ENCODE peak calls at places on chromosomes 12 and 14, in seven cellular contexts. U is stomach, L is right lobe of liver, T is mammary epithelial cell, X is adrenal gland, S is heart right ventricle, H is lower lobe of right lung. P is an unnamed sample.

GRCh38 chr12:18932715-18933114 is 194.8 kb downstream of the CAPZA3 start:
- DNase-seq in U (no peak), L (no peak), T (no peak), X (no peak), S (no peak), H (no peak), P (no peak)

GRCh38 chr12:132083731-132084641 is 60.1 kb downstream of the DDX51 start:
- DNase-seq in U (peak; percentile 93), L (peak; percentile 91), T (peak; percentile 86), X (peak; percentile 90), S (peak; percentile 87), H (peak; percentile 94), P (peak; percentile 94)

GRCh38 chr12:64694130-64695078 is 64.8 kb downstream of the GNS start:
- DNase-seq in U (no peak), L (no peak), T (no peak), X (no peak), S (no peak), H (no peak), P (no peak)

GRCh38 chr12:65152012-65152411 is 17.4 kb upstream of the LEMD3 start:
- DNase-seq in U (no peak), L (no peak), T (peak; percentile 69), X (no peak), S (no peak), H (no peak), P (no peak)

GRCh38 chr14:51507556-51508511 is 143.9 kb upstream of the FRMD6 start:
- DNase-seq in U (no peak), L (no peak), T (peak; percentile 61), X (peak; percentile 94), S (peak; percentile 60), H (no peak), P (peak; percentile 63)

GRCh38 chr14:80447396-80447795 is 236.1 kb upstream of the DIO2 start:
- DNase-seq in U (no peak), L (no peak), T (peak; percentile 40), X (no peak), S (no peak), H (no peak), P (no peak)

GRCh38 chr12:122395319-122395718 is 27.1 kb downstream of the CLIP1 start:
- DNase-seq in U (no peak), L (no peak), T (peak; percentile 73), X (no peak), S (no peak), H (no peak), P (no peak)

GRCh38 chr12:7102582-7102981 is 6.4 kb downstream of the C1RL start:
- DNase-seq in U (no peak), L (no peak), T (no peak), X (no peak), S (no peak), H (no peak), P (no peak)

GRCh38 chr12:77388611-77389265 is 323.4 kb upstream of the E2F7 start:
- DNase-seq in U (no peak), L (no peak), T (no peak), X (no peak), S (no peak), H (no peak), P (no peak)

GRCh38 chr14:50944647-50945413 is 547 bp upstream of the PYGL start:
- DNase-seq in U (peak; percentile 50), L (peak; percentile 68), T (peak; percentile 80), X (peak; percentile 56), S (peak; percentile 17), H (peak; percentile 72), P (peak; percentile 77)

GRCh38 chr12:66301944-66302826 is at the start of gene HELB:
- DNase-seq in U (peak; percentile 100), L (peak; percentile 100), T (peak; percentile 98), X (peak; percentile 97), S (peak; percentile 98), H (peak; percentile 99), P (peak; percentile 99)

GRCh38 chr14:60665178-60665555 is 15.9 kb upstream of the SIX1 start:
- DNase-seq in U (no peak), L (no peak), T (no peak), X (no peak), S (no peak), H (no peak), P (no peak)

GRCh38 chr12:89663577-89664357 is 44.9 kb downstream of the ATP2B1 start:
- DNase-seq in U (no peak), L (no peak), T (peak; percentile 44), X (no peak), S (no peak), H (no peak), P (no peak)

GRCh38 chr12:62955678-62956077 is 20.7 kb upstream of the PPM1H start:
- DNase-seq in U (no peak), L (no peak), T (no peak), X (no peak), S (no peak), H (no peak), P (no peak)

GRCh38 chr12:29614926-29615325 is 117.4 kb upstream of the OVCH1 start:
- DNase-seq in U (no peak), L (no peak), T (no peak), X (no peak), S (no peak), H (no peak), P (no peak)

GRCh38 chr12:20463920-20464524 is 95.7 kb downstream of the PDE3A start:
- DNase-seq in U (no peak), L (no peak), T (no peak), X (no peak), S (no peak), H (no peak), P (no peak)

GRCh38 chr12:12467701-12468218 is 94.9 kb downstream of the DUSP16 start:
- DNase-seq in U (no peak), L (no peak), T (no peak), X (no peak), S (no peak), H (peak; percentile 75), P (peak; percentile 61)

GRCh38 chr12:70365648-70366518 is at the start of gene KCNMB4:
- DNase-seq in U (peak; percentile 49), L (peak; percentile 64), T (peak; percentile 43), X (peak; percentile 84), S (peak; percentile 52), H (peak; percentile 65), P (peak; percentile 61)

GRCh38 chr12:49367381-49368239 is at the start of gene SPATS2:
- DNase-seq in U (no peak), L (no peak), T (no peak), X (peak; percentile 92), S (peak; percentile 94), H (peak; percentile 94), P (peak; percentile 94)

GRCh38 chr12:49368240-49368600 is 958 bp downstream of the SPATS2 start:
- DNase-seq in U (no peak), L (no peak), T (no peak), X (no peak), S (no peak), H (no peak), P (no peak)

GRCh38 chr12:49366652-49367380 is 446 bp upstream of the SPATS2 start:
- DNase-seq in U (peak; percentile 91), L (peak; percentile 96), T (peak; percentile 94), X (peak; percentile 84), S (peak; percentile 90), H (peak; percentile 89), P (peak; percentile 89)

GRCh38 chr12:49364989-49365388 is 2.3 kb upstream of the SPATS2 start:
- DNase-seq in U (no peak), L (no peak), T (peak; percentile 85), X (no peak), S (no peak), H (no peak), P (no peak)

DNA sequence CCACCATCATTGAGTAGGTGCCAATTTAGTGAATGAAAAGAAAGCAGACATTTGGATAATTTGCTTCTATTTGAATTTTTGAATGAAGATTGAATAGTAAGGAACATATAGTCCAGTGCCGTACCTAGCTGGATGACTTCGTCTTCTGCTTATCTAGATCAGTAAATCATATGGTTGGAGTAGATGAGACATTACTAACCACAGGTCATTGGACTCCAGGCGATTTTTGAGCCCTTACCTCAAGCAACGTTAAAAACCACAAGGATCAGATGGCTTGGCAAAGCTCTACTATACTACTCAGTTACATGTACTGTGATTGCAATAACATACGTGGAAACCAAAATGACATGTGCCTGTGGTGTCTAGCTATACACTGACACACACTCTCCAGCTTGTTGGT is 1.7 kb upstream of the SPATS2 start:
- DNase-seq in U (no peak), L (no peak), T (peak; percentile 93), X (no peak), S (no peak), H (no peak), P (no peak)
- H3K4me3 ChIP-seq in U (no peak overlapping the region), L (no peak overlapping the region), T (no peak overlapping the region), X (peak overlapping the region; percentile 68), S (no peak overlapping the region), H (peak overlapping the region; percentile 79), P (no peak overlapping the region)

GRCh38 chr14:102320671-102321455 is 1.3 kb downstream of the ZNF839 start:
- DNase-seq in U (no peak), L (no peak), T (no peak), X (no peak), S (no peak), H (no peak), P (no peak)
- TF ChIP-seq CTCF in U (no peak), L (no peak), T (no peak), X (no peak), S (no peak), H (no peak), P (no peak)

GRCh38 chr14:96911499-96912130 is 114.4 kb downstream of the VRK1 start:
- DNase-seq in U (no peak), L (no peak), T (no peak), X (no peak), S (no peak), H (no peak), P (no peak)
- H3K9me3 ChIP-seq in U (peaks cover 8% of the 10 kb centered on the region), L (no peaks in the 10 kb centered on the region), T (no peaks in the 10 kb centered on the region), X (no peaks in the 10 kb centered on the region), S (peaks cover 15% of the 10 kb centered on the region), H (peaks cover 4% of the 10 kb centered on the region), P (peaks cover 12% of the 10 kb centered on the region)

GRCh38 chr14:90451953-90452352 is 55.1 kb downstream of the CALM1 start:
- DNase-seq in U (no peak), L (no peak), T (no peak), X (no peak), S (no peak), H (no peak), P (no peak)

GRCh38 chr14:90452366-90452765 is 55.5 kb downstream of the CALM1 start:
- DNase-seq in U (no peak), L (no peak), T (no peak), X (no peak), S (no peak), H (no peak), P (no peak)

GRCh38 chr14:90455100-90455571 is 58.3 kb downstream of the CALM1 start:
- DNase-seq in U (no peak), L (no peak), T (no peak), X (no peak), S (no peak), H (no peak), P (no peak)

GRCh38 chr14:90454041-90455000 is 57.5 kb downstream of the CALM1 start:
- DNase-seq in U (peak; percentile 81), L (peak; percentile 68), T (no peak), X (peak; percentile 48), S (peak; percentile 89), H (peak; percentile 57), P (peak; percentile 93)

GRCh38 chr14:90453401-90453951 is 56.6 kb downstream of the CALM1 start:
- DNase-seq in U (peak; percentile 35), L (peak; percentile 53), T (no peak), X (peak; percentile 23), S (peak; percentile 71), H (no peak), P (no peak)
- H3K4me3 ChIP-seq in U (no peak overlapping the region), L (no peak overlapping the region), T (no peak overlapping the region), X (no peak overlapping the region), S (no peak overlapping the region), H (no peak overlapping the region), P (no peak overlapping the region)

GRCh38 chr14:70888151-70888499 is 19.1 kb upstream of the PCNX1 start:
- DNase-seq in U (no peak), L (no peak), T (no peak), X (no peak), S (no peak), H (no peak), P (no peak)
- TF ChIP-seq CTCF in U (no peak), L (no peak), T (no peak), X (no peak), S (no peak), H (no peak), P (no peak)

P was measured in mucosa of descending colon.